ENCODE peak calls at places on chromosome 6, in nine cellular contexts. D is stimulated activated CD4-positive, alpha-beta T cell treated with anti-CD3 and anti-CD28 coated beads, TNF-alpha, amount 100 ng/mL, for 24 hours; U is hepatocyte; M is mesothelial cell of epicardium; V is CD8-positive, alpha-beta memory T cell; Z is hippocampal formation; J is EL; O is T-helper 2 cell; B is HFFc6. I is an unnamed sample.

GRCh38 chr6:44452725-44453124 is 65.2 kb downstream of the CDC5L start:
- DNase-seq in U (no peak), M (no peak), J (peak), Z (no peak), V (no peak), B (peak), O (no peak), D (no peak), I (no peak)

GRCh38 chr6:130035211-130035610 is 16.8 kb downstream of the L3MBTL3 start:
- DNase-seq in D (no peak), B (no peak), U (no peak), V (no peak), M (no peak), O (no peak), J (no peak), Z (no peak), I (no peak)

GRCh38 chr6:135759831-135760230 is 91.7 kb upstream of the PDE7B start:
- DNase-seq in O (no peak), Z (no peak), M (no peak), V (no peak), J (no peak), D (no peak), U (no peak), B (no peak), I (no peak)

GRCh38 chr6:56862415-56863175 is 92.3 kb upstream of the BEND6 start:
- DNase-seq in B (peak), U (no peak), V (no peak), M (no peak), Z (no peak), O (no peak), D (no peak), J (peak), I (no peak)

GRCh38 chr6:27866370-27867050 is 45.7 kb downstream of the OR2B2 start:
- DNase-seq in U (peak), O (peak), D (no peak), Z (no peak), M (no peak), B (peak), J (peak), V (peak), I (no peak)

GRCh38 chr6:158232445-158233213 is 64.5 kb downstream of the GTF2H5 start:
- DNase-seq in D (no peak), V (peak), Z (peak), U (peak), M (peak), O (peak), B (peak), J (peak), I (peak)

GRCh38 chr6:122264557-122264956 is 134.9 kb upstream of the HSF2 start:
- DNase-seq in J (no peak), D (no peak), U (no peak), O (no peak), B (no peak), M (no peak), V (no peak), Z (no peak), I (no peak)

GRCh38 chr6:44010411-44011349 is 116.6 kb downstream of the MRPL14 start:
- DNase-seq in U (no peak), V (no peak), D (no peak), J (peak), O (no peak), M (no peak), B (peak), Z (no peak), I (no peak)

GRCh38 chr6:130001229-130001554 is 17.2 kb upstream of the L3MBTL3 start:
- DNase-seq in M (no peak), J (no peak), Z (no peak), U (peak), O (no peak), B (no peak), D (no peak), V (no peak), I (no peak)

GRCh38 chr6:513961-514360 is 122.4 kb downstream of the IRF4 start:
- DNase-seq in O (no peak), D (no peak), J (no peak), B (no peak), V (no peak), M (no peak), U (no peak), Z (no peak), I (no peak)

GRCh38 chr6:20403766-20404640 is 2.3 kb downstream of the E2F3 start:
- DNase-seq in D (peak), O (peak), J (peak), V (no peak), B (peak), Z (no peak), M (no peak), U (peak), I (peak)

I was measured in activated T-cell treated with anti-CD3 and anti-CD28 coated beads for 24 hours.